ENCODE peak calls at places on chromosomes 3 and 15, in six cellular contexts. I is GM23338, E is breast epithelium, R is upper lobe of left lung, H is suprapubic skin, L is H1. J is an unnamed sample.

GRCh38 chr3:153749070-153749610 is 372.1 kb upstream of the ARHGEF26 start:
- DNase-seq in R (no peak), L (no peak), I (no peak), H (no peak), E (no peak), J (no peak)

GRCh38 chr3:110989446-110989845 is 82.2 kb upstream of the NECTIN3 start:
- DNase-seq in L (no peak), R (no peak), E (no peak), H (no peak), I (no peak), J (no peak)

GRCh38 chr15:71448688-71449114 is 333.4 kb downstream of the THSD4 start:
- DNase-seq in R (no peak), E (no peak), I (peak; percentile 79), L (peak; percentile 79), H (no peak), J (peak; percentile 18)

GRCh38 chr3:101827211-101828174 is 21.8 kb upstream of the NFKBIZ start:
- DNase-seq in H (peak; percentile 92), L (peak; percentile 76), I (peak; percentile 91), E (peak; percentile 63), R (peak; percentile 89), J (no peak)

GRCh38 chr3:30222436-30222835 is 384.0 kb upstream of the TGFBR2 start:
- DNase-seq in R (no peak), L (no peak), E (no peak), H (no peak), I (no peak), J (no peak)

GRCh38 chr15:79036323-79036722 is 54.3 kb downstream of the RASGRF1 start:
- DNase-seq in H (no peak), R (no peak), I (no peak), L (no peak), E (no peak), J (no peak)

GRCh38 chr3:103195201-103195600 is 760.4 kb downstream of the ZPLD1 start:
- DNase-seq in R (no peak), H (no peak), E (no peak), L (no peak), I (no peak), J (no peak)

GRCh38 chr3:35639251-35640185 is at the start of gene ARPP21:
- DNase-seq in L (peak; percentile 70), I (peak; percentile 57), E (no peak), R (no peak), H (no peak), J (no peak)

GRCh38 chr3:128572644-128573105 is 77.9 kb downstream of the RPN1 start:
- DNase-seq in E (no peak), L (peak; percentile 65), I (peak; percentile 78), R (no peak), H (no peak), J (no peak)

GRCh38 chr3:58708116-58708791 is 41.7 kb upstream of the FAM3D start:
- DNase-seq in I (no peak), E (no peak), L (no peak), R (no peak), H (no peak), J (no peak)

GRCh38 chr15:74011610-74012009 is 17.1 kb downstream of the PML start:
- DNase-seq in H (no peak), I (no peak), L (no peak), E (no peak), R (peak; percentile 63), J (peak; percentile 26)

GRCh38 chr15:92232317-92232716 is 161.4 kb upstream of the ST8SIA2 start:
- DNase-seq in L (no peak), I (no peak), H (no peak), R (no peak), E (no peak), J (no peak)

GRCh38 chr15:63371297-63371918 is 10.2 kb downstream of the CA12 start:
- DNase-seq in R (no peak), E (no peak), L (no peak), I (no peak), H (no peak), J (no peak)

GRCh38 chr15:87219650-87220615 is 1036.6 kb downstream of the NTRK3 start:
- DNase-seq in H (no peak), E (no peak), R (no peak), L (no peak), I (no peak), J (no peak)

GRCh38 chr3:106332135-106332534 is 463.3 kb upstream of the CBLB start:
- DNase-seq in R (no peak), E (no peak), I (no peak), L (no peak), H (no peak), J (no peak)

GRCh38 chr15:74653426-74654082 is 37.9 kb downstream of the CLK3 start:
- DNase-seq in E (no peak), R (peak; percentile 60), L (no peak), H (peak; percentile 83), I (no peak), J (no peak)

GRCh38 chr15:89826671-89827655 is 12.3 kb upstream of the ANPEP start:
- DNase-seq in R (no peak), L (no peak), E (no peak), I (no peak), H (no peak), J (no peak)

GRCh38 chr3:107431048-107431297 is 53.7 kb downstream of the CCDC54 start:
- DNase-seq in L (peak; percentile 74), I (peak; percentile 42), R (peak; percentile 37), E (peak; percentile 55), H (no peak), J (no peak)

GRCh38 chr3:99637381-99638111 is 848 bp upstream of the COL8A1 start:
- DNase-seq in I (peak; percentile 36), H (no peak), R (peak; percentile 27), L (no peak), E (no peak), J (no peak)

GRCh38 chr3:36595531-36595930 is 168.8 kb downstream of the DCLK3 start:
- DNase-seq in R (no peak), E (no peak), H (no peak), I (no peak), L (no peak), J (no peak)

GRCh38 chr15:66912001-66912400 is 153.4 kb upstream of the SMAD3 start:
- DNase-seq in I (no peak), E (no peak), L (no peak), R (no peak), H (peak; percentile 62), J (peak; percentile 68)

GRCh38 chr15:93146601-93147000 is 57.6 kb upstream of the RGMA start:
- DNase-seq in I (no peak), L (no peak), E (no peak), H (no peak), R (no peak), J (no peak)

GRCh38 chr3:187082976-187083375 is 56.3 kb downstream of the RPL39L start:
- DNase-seq in L (no peak), R (no peak), H (no peak), E (no peak), I (no peak), J (no peak)
- H3K27ac ChIP-seq in L (no peak overlapping the region), R (no peak overlapping the region), H (no peak overlapping the region), E (no peak overlapping the region), I (no peak overlapping the region), J (peak overlapping the region; percentile 21)

GRCh38 chr3:184016820-184017671 is 638 bp downstream of the ABCC5 start:
- DNase-seq in E (no peak), I (peak; percentile 70), L (peak; percentile 72), R (peak; percentile 71), H (no peak), J (peak; percentile 36)

GRCh38 chr3:184018424-184018973 is 815 bp upstream of the ABCC5 start:
- DNase-seq in H (no peak), L (no peak), R (no peak), I (no peak), E (no peak), J (no peak)

GRCh38 chr3:184015381-184016019 is 2.2 kb downstream of the ABCC5 start:
- DNase-seq in R (no peak), E (no peak), L (no peak), I (no peak), H (no peak), J (no peak)

GRCh38 chr3:184016169-184016570 is 1.5 kb downstream of the ABCC5 start:
- DNase-seq in L (no peak), I (no peak), H (no peak), E (no peak), R (no peak), J (no peak)

GRCh38 chr3:184017672-184018423 is at the start of gene ABCC5:
- DNase-seq in L (peak; percentile 90), E (peak; percentile 81), I (peak; percentile 97), H (peak; percentile 93), R (peak; percentile 95), J (peak; percentile 74)
- TF ChIP-seq POLR2AphosphoS5 in L (peak; percentile 85), E (peak; percentile 48), I (peak; percentile 95), H (no peak), R (no peak), J (peak; percentile 36)

DNA sequence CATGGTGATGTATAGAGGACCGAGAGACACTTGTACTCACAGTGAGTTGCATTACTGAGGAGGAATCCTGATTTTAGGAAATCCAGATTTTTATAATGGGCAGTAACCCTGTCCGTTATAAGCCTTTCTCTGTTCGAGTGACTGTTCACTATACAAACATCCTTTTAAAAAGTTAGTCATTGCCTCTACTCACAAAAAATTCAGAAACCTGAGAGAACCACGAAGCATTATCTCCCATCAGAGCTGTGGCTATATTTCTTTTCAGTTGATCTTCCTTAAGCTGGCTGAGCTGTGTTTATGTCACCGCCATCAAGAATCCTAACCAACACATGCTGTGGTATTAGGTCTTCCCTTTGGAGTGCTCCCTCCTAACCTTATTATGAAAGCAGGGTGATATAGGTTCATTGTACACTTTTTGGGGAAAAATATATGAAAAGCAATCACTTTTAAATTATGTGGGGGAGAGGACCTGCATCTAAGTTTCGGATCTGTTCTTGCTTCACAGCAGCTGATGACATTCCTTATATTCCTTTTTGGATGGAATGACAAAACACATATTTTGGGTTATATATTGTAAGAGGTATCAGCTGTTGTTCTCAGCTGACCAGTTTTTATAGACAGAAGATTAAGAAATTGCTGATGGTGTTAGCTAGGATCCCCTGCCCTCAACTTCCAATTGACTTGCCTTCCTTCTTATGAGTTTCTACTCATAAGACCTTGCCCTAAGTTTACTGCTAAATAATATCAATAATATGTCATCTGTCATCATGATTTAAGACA is 465.9 kb upstream of the RASGRP1 start:
- DNase-seq in I (no peak), H (no peak), L (no peak), R (no peak), E (no peak), J (no peak)
- H3K27ac ChIP-seq in I (no peak overlapping the region), H (no peak overlapping the region), L (no peak overlapping the region), R (no peak overlapping the region), E (no peak overlapping the region), J (no peak overlapping the region)

GRCh38 chr3:73827204-73827603 is 202.5 kb upstream of the PDZRN3 start:
- DNase-seq in H (no peak), R (no peak), I (no peak), E (no peak), L (no peak), J (no peak)

GRCh38 chr3:73832426-73832825 is 207.7 kb upstream of the PDZRN3 start:
- DNase-seq in L (no peak), H (no peak), E (no peak), I (no peak), R (no peak), J (no peak)

DNA sequence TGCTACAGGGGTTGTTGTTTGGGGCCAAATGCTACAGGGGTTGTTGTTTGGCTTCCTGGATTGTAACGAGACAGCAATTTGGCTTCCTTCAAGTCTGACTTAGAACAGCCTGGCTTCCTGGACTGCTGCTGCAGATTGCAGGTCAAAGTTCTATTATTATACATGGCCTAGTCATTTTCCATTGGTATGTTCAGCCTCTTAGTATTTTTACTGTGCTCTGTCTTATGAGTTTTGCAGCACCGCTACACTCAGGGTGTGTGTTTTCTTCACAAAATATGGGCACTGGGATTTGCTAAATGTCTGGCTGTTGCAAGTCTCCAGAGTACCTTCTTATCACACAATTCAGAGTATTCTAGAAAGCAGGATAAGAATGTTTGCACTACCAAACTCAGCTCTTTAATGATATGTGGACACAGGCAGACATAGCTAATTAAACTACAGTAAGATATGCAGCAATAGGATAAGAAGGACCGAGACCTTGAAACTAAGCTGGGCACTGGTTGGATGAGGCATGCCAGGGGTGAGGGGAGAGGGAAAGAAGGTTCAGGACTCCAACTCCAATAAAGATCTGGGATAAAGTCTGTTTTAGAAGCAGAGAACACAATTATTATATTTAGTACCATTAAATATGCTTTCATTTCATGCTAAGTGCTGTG is 203.0 kb upstream of the PDZRN3 start:
- DNase-seq in E (no peak), R (no peak), H (no peak), I (no peak), L (no peak), J (no peak)
- TF ChIP-seq POLR2AphosphoS5 in E (no peak), R (no peak), H (no peak), I (no peak), L (no peak), J (no peak)

J was measured in HL-60.